ENCODE peak calls at places on chromosomes 11 and 22, in six cellular contexts. M, U, L, R, J and Q are unnamed samples.
A peak's percentile ranks its signal among the peaks of the same experiment; 100 is the strongest.

GRCh38 chr11:29009426-29009825 is 901.2 kb downstream of the METTL15 start:
- DNase-seq in J (no peak), U (no peak), M (no peak), R (no peak), L (no peak), Q (no peak)

GRCh38 chr22:42365337-42365865 is 66.8 kb downstream of the NFAM1 start:
- DNase-seq in U (no peak), R (no peak), L (no peak), M (no peak), J (no peak), Q (no peak)

GRCh38 chr11:134542401-134543143 is 130.5 kb upstream of the B3GAT1 start:
- DNase-seq in J (no peak), R (no peak), M (no peak), U (no peak), L (no peak), Q (no peak)

GRCh38 chr22:30546616-30547015 is at the start of gene SEC14L6:
- DNase-seq in L (no peak), R (no peak), U (no peak), J (no peak), M (no peak), Q (no peak)

GRCh38 chr22:43315687-43316217 is 27.4 kb downstream of the SCUBE1 start:
- DNase-seq in M (no peak), J (no peak), U (no peak), L (no peak), R (no peak), Q (no peak)

GRCh38 chr11:5234390-5234834 is at the start of gene HBD:
- DNase-seq in R (no peak), U (no peak), J (no peak), M (peak; percentile 20), L (no peak), Q (no peak)

GRCh38 chr22:19700790-19701419 is 13.4 kb upstream of the SEPTIN5 start:
- DNase-seq in R (no peak), L (no peak), U (no peak), J (no peak), M (no peak), Q (no peak)

GRCh38 chr11:78767409-78767932 is 192.8 kb upstream of the NARS2 start:
- DNase-seq in J (no peak), R (no peak), U (no peak), L (no peak), M (no peak), Q (no peak)

GRCh38 chr22:27842994-27843431 is 41.5 kb upstream of the MN1 start:
- DNase-seq in J (no peak), M (no peak), L (no peak), R (no peak), U (no peak), Q (no peak)

GRCh38 chr22:40524392-40525249 is 111.9 kb downstream of the MRTFA start:
- DNase-seq in L (no peak), U (no peak), J (no peak), M (no peak), R (no peak), Q (no peak)

GRCh38 chr11:126925321-126926093 is 75.1 kb downstream of the KIRREL3 start:
- DNase-seq in L (no peak), U (peak; percentile 34), R (no peak), M (no peak), J (no peak), Q (no peak)

GRCh38 chr11:74570266-74571061 is 21.9 kb upstream of the POLD3 start:
- DNase-seq in M (peak; percentile 42), J (no peak), R (peak; percentile 72), U (peak; percentile 36), L (peak; percentile 11), Q (peak; percentile 46)

GRCh38 chr11:73404048-73404447 is 27.8 kb downstream of the RELT start:
- DNase-seq in J (no peak), M (peak; percentile 78), R (peak; percentile 71), U (peak; percentile 60), L (no peak), Q (no peak)

GRCh38 chr22:48226026-48227013 is 1463.9 kb downstream of the TBC1D22A start:
- DNase-seq in M (no peak), U (no peak), L (no peak), R (no peak), J (no peak), Q (no peak)

GRCh38 chr11:75667831-75668507 is 869 bp downstream of the MAP6 start:
- DNase-seq in L (peak; percentile 61), M (no peak), U (peak; percentile 91), J (peak; percentile 29), R (peak; percentile 78), Q (peak; percentile 1)

GRCh38 chr11:119759324-119759723 is 30.3 kb upstream of the NECTIN1 start:
- DNase-seq in U (no peak), R (no peak), J (no peak), M (peak; percentile 90), L (no peak), Q (no peak)

GRCh38 chr11:34407121-34407813 is 31.5 kb upstream of the CAT start:
- DNase-seq in L (no peak), M (no peak), J (no peak), U (no peak), R (no peak), Q (no peak)

GRCh38 chr11:128488471-128488870 is 98.9 kb downstream of the ETS1 start:
- DNase-seq in L (peak; percentile 45), U (no peak), M (peak; percentile 65), R (no peak), J (no peak), Q (no peak)

GRCh38 chr11:114820621-114821020 is 142.3 kb downstream of the NXPE2 start:
- DNase-seq in M (no peak), R (no peak), J (no peak), U (no peak), L (no peak), Q (no peak)

GRCh38 chr11:92224394-92225205 is at the start of gene FAT3:
- DNase-seq in U (peak; percentile 66), R (peak; percentile 63), L (no peak), M (peak; percentile 61), J (no peak), Q (no peak)

GRCh38 chr11:96275807-96276594 is 67.0 kb downstream of the MAML2 start:
- DNase-seq in M (no peak), J (no peak), U (no peak), R (no peak), L (no peak), Q (no peak)

GRCh38 chr22:22881116-22882032 is 6.2 kb upstream of the IGLL5 start:
- DNase-seq in U (no peak), M (no peak), R (no peak), J (no peak), L (no peak), Q (no peak)

GRCh38 chr11:68327586-68328370 is 15.4 kb downstream of the LRP5 start:
- DNase-seq in J (no peak), U (no peak), R (no peak), L (no peak), M (no peak), Q (no peak)

GRCh38 chr22:42484506-42484905 is 35.1 kb downstream of the RRP7A start:
- DNase-seq in M (no peak), R (no peak), L (no peak), U (no peak), J (no peak), Q (no peak)

GRCh38 chr11:84558085-84558905 is 1068.8 kb downstream of the DLG2 start:
- DNase-seq in M (peak; percentile 44), J (no peak), L (no peak), U (peak; percentile 51), R (peak; percentile 22), Q (no peak)

GRCh38 chr22:18987765-18988164 is 51.7 kb upstream of the PRODH start:
- DNase-seq in L (no peak), R (peak; percentile 44), U (no peak), J (peak; percentile 10), M (no peak), Q (no peak)

GRCh38 chr11:96012086-96012824 is 88.3 kb upstream of the MTMR2 start:
- DNase-seq in J (peak; percentile 44), L (peak; percentile 43), M (peak; percentile 73), U (peak; percentile 46), R (peak; percentile 22), Q (peak; percentile 37)